ENCODE peak calls at places on chromosomes 7 and 10, in four cellular contexts. Z is NCI-H2081; Q is HCT116; J is stimulated activated CD4-positive, alpha-beta T cell treated with anti-CD3 and anti-CD28 coated beads, Interleukin-2, amount 100 ng/mL, for 48 hours. D is an unnamed sample.

GRCh38 chr10:93859049-93859655 is 34.6 kb upstream of the SLC35G1 start:
- DNase-seq in Z (no peak), J (no peak), Q (peak; percentile 3), D (no peak)

GRCh38 chr10:72692897-72693598 is 1.1 kb downstream of the MCU start:
- DNase-seq in Z (no peak), Q (no peak), J (no peak), D (no peak)

GRCh38 chr10:119337796-119338432 is 130.5 kb downstream of the GRK5 start:
- DNase-seq in J (no peak), Q (no peak), Z (no peak), D (no peak)

GRCh38 chr7:27423290-27423689 is 180.7 kb downstream of the EVX1 start:
- DNase-seq in Z (no peak), Q (no peak), J (no peak), D (no peak)

GRCh38 chr10:111281516-111281915 is 204.7 kb downstream of the ADRA2A start:
- DNase-seq in Z (no peak), J (no peak), Q (peak; percentile 4), D (no peak)

GRCh38 chr7:99446096-99446495 is 7.4 kb downstream of the CPSF4 start:
- DNase-seq in Z (no peak), Q (no peak), J (no peak), D (no peak)

GRCh38 chr7:30799206-30799975 is 28.2 kb downstream of the MINDY4 start:
- DNase-seq in Q (no peak), Z (no peak), J (no peak), D (no peak)

GRCh38 chr7:28984631-28985030 is 26.5 kb upstream of the TRIL start:
- DNase-seq in J (no peak), Q (no peak), Z (no peak), D (no peak)

GRCh38 chr7:36777062-36777461 is 52.8 kb upstream of the AOAH start:
- DNase-seq in J (no peak), Z (no peak), Q (no peak), D (no peak)

GRCh38 chr7:23685770-23686169 is 5.8 kb downstream of the FAM221A start:
- DNase-seq in Z (no peak), J (no peak), Q (no peak), D (no peak)

GRCh38 chr7:29035044-29035740 is 77.1 kb upstream of the TRIL start:
- DNase-seq in Z (no peak), J (peak; percentile 9), Q (peak; percentile 65), D (no peak)

GRCh38 chr10:94963901-94964300 is 25.4 kb downstream of the CYP2C9 start:
- DNase-seq in Z (peak; percentile 0), J (no peak), Q (peak; percentile 46), D (no peak)

GRCh38 chr7:155770186-155770585 is 42.1 kb downstream of the SHH start:
- DNase-seq in Z (no peak), J (no peak), Q (no peak), D (no peak)

GRCh38 chr10:79353726-79354125 is 6.5 kb downstream of the PPIF start:
- DNase-seq in Z (no peak), Q (no peak), J (no peak), D (no peak)

GRCh38 chr10:117134084-117135025 is 3.7 kb downstream of the VAX1 start:
- DNase-seq in J (no peak), Z (no peak), Q (no peak), D (no peak)

GRCh38 chr7:29565982-29566746 is 2.5 kb downstream of the PRR15 start:
- DNase-seq in Q (no peak), J (no peak), Z (no peak), D (no peak)

GRCh38 chr10:80454526-80455460 is 683 bp downstream of the TSPAN14 start:
- DNase-seq in Q (no peak), Z (peak; percentile 33), J (no peak), D (no peak)

GRCh38 chr10:117885206-117885605 is 161.5 kb downstream of the RAB11FIP2 start:
- DNase-seq in Z (no peak), J (no peak), Q (no peak), D (no peak)

GRCh38 chr7:105877736-105878135 is 1.3 kb upstream of the ATXN7L1 start:
- DNase-seq in J (no peak), Z (no peak), Q (no peak), D (no peak)

GRCh38 chr7:41463770-41464470 is 239.0 kb downstream of the INHBA start:
- DNase-seq in Q (no peak), Z (no peak), J (no peak), D (no peak)

GRCh38 chr7:139647812-139648616 is 124.5 kb downstream of the CLEC2L start:
- DNase-seq in Z (peak; percentile 11), J (no peak), Q (no peak), D (peak; percentile 7)

GRCh38 chr10:98649170-98649569 is 202.4 kb upstream of the HPS1 start:
- DNase-seq in J (no peak), Q (no peak), Z (no peak), D (no peak)

GRCh38 chr7:65295409-65295808 is 78.2 kb upstream of the ZNF92 start:
- DNase-seq in Z (no peak), Q (no peak), J (no peak), D (no peak)

GRCh38 chr10:43128958-43129706 is 9.1 kb upstream of the CSGALNACT2 start:
- DNase-seq in J (no peak), Q (peak; percentile 23), Z (no peak), D (no peak)

GRCh38 chr7:47536705-47537611 is 45.0 kb downstream of the TNS3 start:
- DNase-seq in Z (no peak), Q (no peak), J (no peak), D (no peak)

GRCh38 chr10:130363051-130363450 is 226.9 kb downstream of the GLRX3 start:
- DNase-seq in J (no peak), Z (no peak), Q (no peak), D (no peak)